ENCODE peak calls at places on chromosomes 2 and 18, in four cellular contexts. V is cardiac septum; T is A172; X is effector memory CD4-positive, alpha-beta T cell. L is an unnamed sample.

GRCh38 chr2:44456946-44457345 is 95.2 kb downstream of the CAMKMT start:
- DNase-seq in V (no peak), X (no peak), T (no peak), L (no peak)

GRCh38 chr2:60831921-60832320 is 49.5 kb upstream of the REL start:
- DNase-seq in V (no peak), T (no peak), X (no peak), L (no peak)

GRCh38 chr2:3298201-3298600 is 79.4 kb downstream of the EIPR1 start:
- DNase-seq in T (no peak), X (no peak), V (no peak), L (no peak)

GRCh38 chr2:174610243-174610995 is 12.8 kb upstream of the WIPF1 start:
- DNase-seq in T (no peak), X (no peak), V (no peak), L (no peak)

GRCh38 chr2:187360286-187360685 is 87.8 kb downstream of the CALCRL start:
- DNase-seq in T (no peak), X (no peak), V (no peak), L (no peak)

GRCh38 chr2:62116983-62117382 is 78.9 kb upstream of the B3GNT2 start:
- DNase-seq in X (no peak), T (no peak), V (no peak), L (no peak)

GRCh38 chr2:82675186-82675585 is 1783.9 kb downstream of the SUCLG1 start:
- DNase-seq in T (peak), X (no peak), V (no peak), L (no peak)

GRCh38 chr2:111701266-111701665 is 182.7 kb downstream of the ANAPC1 start:
- DNase-seq in V (no peak), X (no peak), T (no peak), L (no peak)

GRCh38 chr2:181683518-181684453 is 3.5 kb upstream of the NEUROD1 start:
- DNase-seq in V (no peak), X (no peak), T (peak), L (no peak)

GRCh38 chr18:34592961-34593382 is 117.1 kb upstream of the DTNA start:
- DNase-seq in T (peak), V (peak), X (no peak), L (peak)

GRCh38 chr2:126571403-126571802 is 84.6 kb upstream of the GYPC start:
- DNase-seq in T (no peak), X (no peak), V (no peak), L (no peak)

GRCh38 chr2:151237422-151238012 is 24.1 kb downstream of the RBM43 start:
- DNase-seq in X (no peak), V (no peak), T (peak), L (no peak)

L was measured in coronary artery.